ENCODE peak calls at places on chromosomes 3 and 15, in nine cellular contexts. U is transverse colon, B is A549, P is K562, O is esophagus muscularis mucosa, I is upper lobe of left lung, L is suprapubic skin, K is SK-N-SH, D is GM12878. A is an unnamed sample.

GRCh38 chr15:30885814-30886213 is 17.9 kb upstream of the FAN1 start:
- DNase-seq in D (no peak), L (no peak), B (no peak), I (no peak), O (no peak), P (no peak), U (no peak), K (no peak), A (no peak)

GRCh38 chr15:59300618-59301139 is 72.0 kb downstream of the MYO1E start:
- DNase-seq in B (peak), D (no peak), U (peak), K (no peak), L (no peak), P (no peak), I (no peak), O (no peak), A (peak)

GRCh38 chr3:131903988-131904415 is 130.8 kb downstream of the CPNE4 start:
- DNase-seq in D (no peak), P (no peak), I (no peak), B (peak), O (no peak), K (no peak), U (no peak), L (no peak), A (no peak)

GRCh38 chr3:133393691-133394474 is 6.0 kb upstream of the BFSP2 start:
- DNase-seq in U (no peak), B (no peak), D (no peak), P (no peak), K (no peak), O (no peak), I (no peak), L (no peak), A (no peak)

GRCh38 chr3:128180446-128180845 is 27.2 kb downstream of the EEFSEC start:
- DNase-seq in O (peak), I (no peak), K (peak), D (no peak), P (no peak), U (no peak), L (no peak), B (no peak), A (no peak)

GRCh38 chr15:66124626-66125025 is 128.9 kb downstream of the MEGF11 start:
- DNase-seq in P (no peak), U (no peak), D (no peak), B (no peak), O (no peak), L (no peak), K (no peak), I (no peak), A (no peak)

GRCh38 chr15:40029979-40030893 is 8.7 kb downstream of the SRP14 start:
- DNase-seq in B (peak), K (no peak), P (peak), L (no peak), D (no peak), O (no peak), U (peak), I (no peak), A (no peak)

GRCh38 chr3:194051554-194052175 is 84.3 kb upstream of the HES1 start:
- DNase-seq in U (peak), O (no peak), K (no peak), P (no peak), B (no peak), D (no peak), L (no peak), I (no peak), A (no peak)

GRCh38 chr15:39426552-39427532 is 154.0 kb upstream of the THBS1 start:
- DNase-seq in O (peak), B (no peak), L (peak), K (peak), P (no peak), I (no peak), U (peak), D (peak), A (peak)

GRCh38 chr3:65350786-65351476 is 663.1 kb upstream of the ADAMTS9 start:
- DNase-seq in I (no peak), D (no peak), P (no peak), U (peak), O (no peak), L (no peak), B (no peak), K (no peak), A (no peak)

GRCh38 chr3:126124896-126125295 is 41.0 kb upstream of the SLC41A3 start:
- DNase-seq in P (no peak), U (peak), L (peak), O (peak), K (no peak), D (no peak), B (no peak), I (no peak), A (no peak)

GRCh38 chr3:20608054-20608738 is 422.2 kb upstream of the SGO1 start:
- DNase-seq in O (no peak), D (no peak), U (no peak), K (no peak), B (peak), L (no peak), P (no peak), I (no peak), A (no peak)

GRCh38 chr3:195892355-195893120 is 15.8 kb downstream of the TNK2 start:
- DNase-seq in D (no peak), P (no peak), O (no peak), U (peak), B (no peak), I (peak), L (no peak), K (peak), A (peak)

DNA sequence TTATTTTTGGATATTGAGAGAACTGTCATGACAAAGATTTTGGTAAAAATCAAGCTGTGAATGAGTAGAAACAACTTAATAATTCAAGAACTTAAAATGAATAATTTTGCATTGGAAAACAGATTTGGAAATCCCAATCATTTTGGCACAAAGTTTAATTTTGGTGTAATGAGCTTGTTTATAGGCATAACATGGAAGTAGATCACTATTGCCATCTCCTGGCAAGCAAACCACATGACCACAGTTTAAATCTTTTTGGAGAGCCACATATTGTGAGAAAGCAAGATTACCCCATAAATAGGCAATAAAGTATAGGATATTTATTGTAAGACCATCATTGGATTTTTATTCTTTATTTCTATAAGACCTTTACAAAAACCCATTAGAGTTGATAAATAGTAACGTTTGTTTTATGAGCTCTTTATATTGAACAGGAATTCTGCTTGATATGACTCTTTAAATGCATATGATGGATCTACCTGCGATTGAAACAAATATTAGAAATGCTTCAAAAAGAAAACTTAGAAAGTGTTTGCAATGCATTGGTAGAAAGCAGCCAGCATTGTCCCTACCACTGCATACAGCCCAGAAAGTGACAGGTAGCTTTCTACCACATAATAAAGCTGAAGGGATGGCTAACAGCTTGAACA is 766.9 kb downstream of the TBL1XR1 start:
- DNase-seq in D (no peak), L (no peak), B (peak), I (no peak), P (peak), O (no peak), K (peak), U (no peak), A (no peak)
- TF ChIP-seq EP300 in D (no peak), L (no peak), B (no peak), I (no peak), P (no peak), O (no peak), K (no peak), U (no peak), A (no peak)

DNA sequence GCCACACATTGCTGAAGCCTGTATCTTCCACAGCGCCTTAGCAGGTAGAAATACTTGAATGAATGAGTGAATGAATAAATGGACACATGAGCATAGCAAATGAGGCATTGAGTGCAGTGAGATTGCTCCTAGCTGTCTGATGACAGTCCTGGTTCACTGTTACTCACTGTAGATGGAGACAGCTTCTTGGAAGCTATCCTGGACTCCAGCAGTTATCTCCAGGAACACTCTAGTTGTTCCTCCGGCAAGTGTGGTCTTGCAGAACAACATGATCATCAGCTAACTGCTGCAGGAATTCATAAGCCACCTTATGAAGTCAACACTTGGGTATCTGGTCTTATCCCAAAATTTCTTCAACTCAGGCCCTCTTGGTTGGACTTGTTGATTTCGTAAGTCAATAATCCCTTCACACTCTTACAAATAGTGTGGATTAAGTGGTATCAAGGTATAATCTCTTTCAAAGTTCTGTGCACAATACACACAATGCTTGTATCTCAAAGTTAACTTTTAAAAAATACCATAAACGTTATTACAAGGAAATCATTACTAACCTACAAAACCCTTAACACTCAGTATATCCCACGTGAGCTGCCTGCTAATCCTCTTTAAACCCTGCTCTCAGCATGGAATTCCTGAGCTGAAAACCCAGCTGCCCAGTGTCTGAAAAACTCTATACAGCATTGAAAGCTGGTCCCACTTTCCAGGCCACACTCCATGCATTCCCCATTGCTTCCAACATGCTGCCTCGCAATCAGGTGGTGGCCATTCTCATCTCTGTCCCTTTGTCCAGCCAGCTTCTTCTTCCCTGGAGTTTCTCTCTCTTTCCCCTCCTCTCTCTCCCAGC is 14.4 kb upstream of the ZBTB38 start:
- DNase-seq in P (peak), O (no peak), I (no peak), D (no peak), L (no peak), B (no peak), K (no peak), U (no peak), A (no peak)
- TF ChIP-seq EP300 in P (peak), O (no peak), I (no peak), D (no peak), L (no peak), B (no peak), K (no peak), U (no peak), A (no peak)

GRCh38 chr15:25416693-25417092 is 22.1 kb downstream of the UBE3A start:
- DNase-seq in O (no peak), U (no peak), P (no peak), I (no peak), L (no peak), D (peak), K (no peak), B (no peak), A (no peak)
- TF ChIP-seq EP300 in O (no peak), U (no peak), P (no peak), I (no peak), L (no peak), D (peak), K (no peak), B (no peak), A (no peak)

GRCh38 chr3:46406786-46407611 is at the start of the genes CCR5AS and CCRL2:
- DNase-seq in K (no peak), P (peak), B (no peak), I (peak), D (no peak), L (no peak), U (peak), O (no peak), A (peak)
- TF ChIP-seq EP300 in K (no peak), P (peak), B (no peak), I (no peak), D (no peak), L (no peak), U (no peak), O (no peak), A (peak)

A was measured in tibial nerve.